ENCODE peak calls at places on chromosomes 7 and 10, in four cellular contexts. M, C, N and X are unnamed samples.

GRCh38 chr7:134649231-134649775 is 2.6 kb downstream of the BPGM start:
- DNase-seq in M (no peak), C (no peak), N (no peak), X (no peak)

GRCh38 chr10:66637273-66638036 is 288.4 kb upstream of the LRRTM3 start:
- DNase-seq in M (no peak), C (no peak), N (no peak), X (no peak)

GRCh38 chr10:92538231-92538958 is 35.5 kb downstream of the IDE start:
- DNase-seq in M (no peak), C (no peak), N (no peak), X (no peak)

GRCh38 chr7:41940760-41941343 is 238.0 kb upstream of the INHBA start:
- DNase-seq in M (peak; percentile 88), C (peak; percentile 88), N (peak; percentile 77), X (no peak)

GRCh38 chr7:155298834-155299538 is 1.3 kb downstream of the INSIG1 start:
- DNase-seq in M (peak; percentile 86), C (peak; percentile 94), N (peak; percentile 98), X (peak; percentile 96)

GRCh38 chr10:106577266-106577665 is 587.2 kb downstream of the SORCS1 start:
- DNase-seq in M (peak; percentile 51), C (peak; percentile 67), N (no peak), X (no peak)

GRCh38 chr7:72281325-72281724 is 130.8 kb downstream of the CALN1 start:
- DNase-seq in M (no peak), C (no peak), N (no peak), X (no peak)

GRCh38 chr10:97506214-97506991 is 7.7 kb downstream of the UBTD1 start:
- DNase-seq in M (no peak), C (no peak), N (no peak), X (no peak)

GRCh38 chr10:103990170-103990930 is 23.4 kb downstream of the SLK start:
- DNase-seq in M (no peak), C (no peak), N (no peak), X (no peak)

GRCh38 chr7:711967-712600 is 14.4 kb upstream of the DNAAF5 start:
- DNase-seq in M (no peak), C (no peak), N (peak; percentile 32), X (peak; percentile 57)

GRCh38 chr7:44622342-44623151 is 16.1 kb downstream of the OGDH start:
- DNase-seq in M (no peak), C (no peak), N (no peak), X (no peak)

GRCh38 chr7:909358-910329 is 33.3 kb downstream of the GET4 start:
- DNase-seq in M (no peak), C (no peak), N (peak; percentile 88), X (peak; percentile 44)

GRCh38 chr10:90642136-90642535 is 215.7 kb downstream of the HTR7 start:
- DNase-seq in M (no peak), C (no peak), N (no peak), X (no peak)

GRCh38 chr7:115252461-115252860 is 330.6 kb downstream of the MDFIC start:
- DNase-seq in M (no peak), C (no peak), N (no peak), X (no peak)

GRCh38 chr10:36048236-36048635 is 406.1 kb upstream of the FZD8 start:
- DNase-seq in M (no peak), C (no peak), N (no peak), X (no peak)

GRCh38 chr10:90930070-90930837 is 9.4 kb upstream of the ANKRD1 start:
- DNase-seq in M (peak; percentile 75), C (peak; percentile 71), N (no peak), X (no peak)

GRCh38 chr10:17227367-17228080 is 517 bp upstream of the VIM start:
- DNase-seq in M (no peak), C (peak; percentile 80), N (no peak), X (no peak)

GRCh38 chr7:33673029-33673700 is 232.2 kb upstream of the BMPER start:
- DNase-seq in M (peak; percentile 38), C (no peak), N (no peak), X (no peak)

GRCh38 chr10:92181575-92181974 is 109.3 kb downstream of the CPEB3 start:
- DNase-seq in M (no peak), C (peak; percentile 16), N (no peak), X (no peak)

GRCh38 chr10:59393349-59393748 is 31.0 kb upstream of the FAM13C start:
- DNase-seq in M (no peak), C (no peak), N (no peak), X (no peak)

GRCh38 chr10:113056468-113057021 is 106.5 kb downstream of the TCF7L2 start:
- DNase-seq in M (no peak), C (peak; percentile 53), N (peak; percentile 70), X (no peak)

GRCh38 chr7:152511736-152512135 is 75.9 kb upstream of the KMT2C start:
- DNase-seq in M (no peak), C (no peak), N (no peak), X (no peak)

GRCh38 chr7:33276325-33276724 is 147.0 kb downstream of the BBS9 start:
- DNase-seq in M (no peak), C (no peak), N (no peak), X (no peak)

GRCh38 chr10:125812128-125812527 is 10.9 kb downstream of the UROS start:
- DNase-seq in M (no peak), C (no peak), N (no peak), X (no peak)

GRCh38 chr10:45380903-45381610 is 7.0 kb downstream of the ALOX5 start:
- DNase-seq in M (no peak), C (no peak), N (no peak), X (peak; percentile 77)

GRCh38 chr10:131270461-131271190 is 40.9 kb downstream of the TCERG1L start:
- DNase-seq in M (no peak), C (no peak), N (no peak), X (no peak)

GRCh38 chr10:131271966-131272365 is 39.6 kb downstream of the TCERG1L start:
- DNase-seq in M (no peak), C (no peak), N (no peak), X (no peak)

GRCh38 chr10:131269776-131270460 is 41.6 kb downstream of the TCERG1L start:
- DNase-seq in M (no peak), C (no peak), N (no peak), X (no peak)

GRCh38 chr10:131272897-131273451 is 38.5 kb downstream of the TCERG1L start:
- DNase-seq in M (no peak), C (no peak), N (no peak), X (no peak)

GRCh38 chr10:131271195-131271880 is 40.2 kb downstream of the TCERG1L start:
- DNase-seq in M (no peak), C (no peak), N (no peak), X (no peak)
- H3K9me3 ChIP-seq in M (peaks cover 11% of the 10 kb centered on the region), C (no peaks in the 10 kb centered on the region), N (no peaks in the 10 kb centered on the region), X (no peaks in the 10 kb centered on the region)

DNA sequence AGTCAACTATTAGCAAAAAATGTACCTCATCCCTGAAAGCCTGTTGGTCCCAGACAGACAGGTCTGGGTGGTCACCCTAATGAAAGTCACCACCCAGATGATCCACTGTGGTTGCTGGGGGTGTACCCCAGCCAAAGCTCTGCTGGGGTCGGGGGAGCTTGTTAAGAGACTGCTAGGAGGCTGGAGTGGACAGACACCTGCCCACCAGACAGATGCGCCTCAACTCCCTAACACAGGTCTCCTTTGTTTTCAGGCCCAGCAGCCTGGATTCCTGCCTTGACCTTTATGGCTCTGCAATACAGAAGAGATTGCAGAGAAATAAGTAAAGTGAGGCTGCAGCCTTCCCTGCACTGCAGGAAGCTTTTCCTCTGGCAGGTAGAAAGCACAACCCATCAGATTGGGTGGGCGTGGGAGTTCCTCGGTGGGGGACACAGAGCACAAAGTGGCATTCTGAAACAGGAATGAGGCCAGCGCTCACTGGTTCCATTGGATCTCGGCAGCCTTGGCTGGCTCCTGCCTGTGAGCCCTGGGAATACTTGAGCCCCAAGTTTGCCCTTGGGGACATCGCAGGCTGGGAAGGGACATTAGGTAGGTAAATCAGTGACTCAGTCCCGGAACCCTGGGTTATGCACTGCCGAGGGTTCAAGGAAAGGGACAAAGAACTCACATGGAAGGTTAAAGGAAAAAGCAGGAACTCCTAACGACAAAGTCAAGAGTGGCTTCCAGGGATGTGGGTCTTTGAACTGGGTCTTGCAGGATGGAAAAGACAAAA is 18.0 kb upstream of the ZNF488 start:
- DNase-seq in M (no peak), C (no peak), N (peak; percentile 50), X (no peak)
- H3K4me1 ChIP-seq in M (peaks cover 34% of the 10 kb centered on the region), C (no peaks in the 10 kb centered on the region), N (peaks cover 20% of the 10 kb centered on the region), X (no peaks in the 10 kb centered on the region)

GRCh38 chr10:121187375-121187774 is 336.2 kb downstream of the WDR11 start:
- DNase-seq in M (no peak), C (no peak), N (no peak), X (no peak)
- H3K4me3 ChIP-seq in M (no peak overlapping the region), C (no peak overlapping the region), N (no peak overlapping the region), X (no peak overlapping the region)

GRCh38 chr7:158077441-158077840 is 510.2 kb downstream of the PTPRN2 start:
- DNase-seq in M (no peak), C (no peak), N (peak; percentile 55), X (no peak)

GRCh38 chr7:158075633-158076001 is 512.0 kb downstream of the PTPRN2 start:
- DNase-seq in M (no peak), C (no peak), N (peak; percentile 52), X (no peak)

GRCh38 chr7:158076656-158077055 is 511.0 kb downstream of the PTPRN2 start:
- DNase-seq in M (no peak), C (no peak), N (peak; percentile 48), X (no peak)

GRCh38 chr7:158074896-158075632 is 512.6 kb downstream of the PTPRN2 start:
- DNase-seq in M (no peak), C (no peak), N (peak; percentile 42), X (no peak)

GRCh38 chr7:158076215-158076614 is 511.4 kb downstream of the PTPRN2 start:
- DNase-seq in M (no peak), C (no peak), N (peak; percentile 48), X (no peak)
- H3K9me3 ChIP-seq in M (no peaks in the 10 kb centered on the region), C (peaks cover 18% of the 10 kb centered on the region), N (no peaks in the 10 kb centered on the region), X (no peaks in the 10 kb centered on the region)

DNA sequence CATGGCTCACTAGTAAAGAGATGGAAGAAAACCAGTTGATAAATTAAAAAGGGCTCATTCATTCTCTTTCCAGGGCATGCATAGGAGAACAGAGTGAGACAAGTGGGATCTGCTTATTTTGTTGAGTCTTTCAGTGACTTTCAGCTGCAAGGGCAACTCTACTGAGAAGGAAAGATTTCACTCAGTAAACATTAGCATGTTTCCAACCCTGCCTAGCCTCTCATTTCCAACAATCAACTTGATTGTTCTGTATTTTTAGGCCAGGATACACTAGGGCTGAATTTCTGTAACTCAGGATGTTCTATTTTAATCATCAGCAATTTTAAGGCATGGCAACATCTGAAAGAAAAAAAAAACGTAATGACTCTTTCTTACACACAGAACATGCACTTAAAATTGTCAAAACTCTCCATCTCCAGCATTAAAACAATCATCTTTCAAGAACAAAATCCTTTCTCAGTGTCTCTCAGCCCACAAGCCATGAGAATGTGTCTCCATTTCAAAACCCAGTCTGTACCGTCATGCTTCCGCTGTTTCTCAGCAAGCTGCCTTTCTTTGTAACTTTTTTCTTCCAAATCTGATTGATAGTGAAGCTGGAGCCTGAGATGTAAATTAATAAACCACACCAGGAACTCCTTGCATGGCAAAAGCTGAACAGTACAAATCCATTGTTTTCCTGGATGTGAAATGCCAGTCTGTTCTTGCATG is 147.2 kb upstream of the KLF14 start:
- DNase-seq in M (no peak), C (peak; percentile 62), N (no peak), X (no peak)
- H3K4me1 ChIP-seq in M (no peaks in the 10 kb centered on the region), C (peaks cover 97% of the 10 kb centered on the region), N (peaks cover 17% of the 10 kb centered on the region), X (no peaks in the 10 kb centered on the region)